ENCODE peak calls at places on chromosomes 16 and 17, in ten cellular contexts. R, E, W, J, K, Q, U, N, M and X are unnamed samples.

GRCh38 chr16:71353736-71354135 is 4.8 kb upstream of the CALB2 start:
- DNase-seq in R (no peak), E (no peak), W (no peak), J (no peak), K (no peak), Q (no peak), U (no peak), N (no peak), M (no peak), X (no peak)

GRCh38 chr16:12255473-12255872 is 278.9 kb downstream of the SNX29 start:
- DNase-seq in R (no peak), E (no peak), W (no peak), J (no peak), K (no peak), Q (no peak), U (no peak), N (peak), M (no peak), X (no peak)

GRCh38 chr16:20925780-20926179 is 25.2 kb downstream of the LYRM1 start:
- DNase-seq in R (no peak), E (no peak), W (no peak), J (no peak), K (no peak), Q (no peak), U (no peak), N (no peak), M (no peak), X (no peak)

GRCh38 chr17:14204084-14204483 is 32.6 kb downstream of the CDRT15 start:
- DNase-seq in R (no peak), E (no peak), W (no peak), J (no peak), K (no peak), Q (no peak), U (no peak), N (no peak), M (no peak), X (no peak)

GRCh38 chr16:89422905-89423630 is 67.3 kb downstream of the ANKRD11 start:
- DNase-seq in R (no peak), E (no peak), W (no peak), J (no peak), K (peak), Q (peak), U (no peak), N (no peak), M (no peak), X (no peak)

GRCh38 chr17:70426752-70427151 is 257.4 kb downstream of the KCNJ2 start:
- DNase-seq in R (no peak), E (no peak), W (no peak), J (no peak), K (no peak), Q (no peak), U (no peak), N (no peak), M (no peak), X (no peak)

GRCh38 chr16:69443809-69444611 is 19.6 kb downstream of the CYB5B start:
- DNase-seq in R (no peak), E (no peak), W (no peak), J (no peak), K (peak), Q (no peak), U (no peak), N (no peak), M (peak), X (no peak)

GRCh38 chr17:28533091-28533670 is 19.2 kb downstream of the UNC119 start:
- DNase-seq in R (no peak), E (no peak), W (no peak), J (no peak), K (no peak), Q (no peak), U (no peak), N (no peak), M (peak), X (no peak)

GRCh38 chr17:36592316-36592710 is 634 bp downstream of the DHRS11 start:
- DNase-seq in R (no peak), E (no peak), W (peak), J (no peak), K (no peak), Q (no peak), U (no peak), N (no peak), M (no peak), X (no peak)

GRCh38 chr16:57938484-57938883 is 32.4 kb downstream of the CNGB1 start:
- DNase-seq in R (no peak), E (no peak), W (no peak), J (no peak), K (no peak), Q (no peak), U (no peak), N (no peak), M (no peak), X (no peak)

GRCh38 chr17:67390646-67391480 is 13.8 kb downstream of the PITPNC1 start:
- DNase-seq in R (peak), E (no peak), W (peak), J (peak), K (peak), Q (peak), U (no peak), N (no peak), M (peak), X (peak)

GRCh38 chr17:11899494-11899893 is 97.8 kb downstream of the ZNF18 start:
- DNase-seq in R (no peak), E (no peak), W (no peak), J (no peak), K (no peak), Q (no peak), U (no peak), N (no peak), M (no peak), X (no peak)

GRCh38 chr17:46154151-46154816 is 38.9 kb downstream of the KANSL1 start:
- DNase-seq in R (no peak), E (no peak), W (no peak), J (no peak), K (no peak), Q (no peak), U (no peak), N (peak), M (no peak), X (no peak)

GRCh38 chr17:74527756-74528155 is 3.5 kb downstream of the CD300LB start:
- DNase-seq in R (no peak), E (no peak), W (no peak), J (no peak), K (no peak), Q (no peak), U (no peak), N (no peak), M (no peak), X (no peak)

GRCh38 chr17:41048441-41048840 is 1.3 kb upstream of the KRTAP2-1 start:
- DNase-seq in R (peak), E (no peak), W (peak), J (no peak), K (no peak), Q (no peak), U (no peak), N (no peak), M (no peak), X (no peak)

GRCh38 chr17:79482719-79483118 is 128.1 kb downstream of the RBFOX3 start:
- DNase-seq in R (no peak), E (no peak), W (no peak), J (no peak), K (no peak), Q (no peak), U (no peak), N (no peak), M (no peak), X (no peak)

GRCh38 chr17:17498606-17499301 is 2.6 kb upstream of the RASD1 start:
- DNase-seq in R (no peak), E (no peak), W (no peak), J (no peak), K (no peak), Q (no peak), U (no peak), N (no peak), M (no peak), X (no peak)

GRCh38 chr16:58904254-58904653 is 170.1 kb upstream of the GOT2 start:
- DNase-seq in R (no peak), E (no peak), W (no peak), J (no peak), K (no peak), Q (no peak), U (no peak), N (no peak), M (no peak), X (no peak)

GRCh38 chr17:45371414-45372324 is 54.8 kb upstream of the MAP3K14 start:
- DNase-seq in R (peak), E (peak), W (peak), J (peak), K (peak), Q (no peak), U (no peak), N (no peak), M (peak), X (peak)

GRCh38 chr16:67723151-67723915 is 4.2 kb upstream of the GFOD2 start:
- DNase-seq in R (peak), E (no peak), W (peak), J (no peak), K (no peak), Q (no peak), U (no peak), N (no peak), M (no peak), X (peak)

GRCh38 chr16:12262454-12263180 is 286.1 kb downstream of the SNX29 start:
- DNase-seq in R (no peak), E (no peak), W (no peak), J (no peak), K (no peak), Q (no peak), U (no peak), N (no peak), M (peak), X (no peak)

GRCh38 chr17:67531291-67531690 is 154.2 kb downstream of the PITPNC1 start:
- DNase-seq in R (no peak), E (no peak), W (no peak), J (no peak), K (no peak), Q (no peak), U (no peak), N (no peak), M (no peak), X (no peak)

GRCh38 chr16:56779956-56780355 is 50.0 kb downstream of the NUP93 start:
- DNase-seq in R (no peak), E (no peak), W (no peak), J (no peak), K (no peak), Q (no peak), U (no peak), N (no peak), M (no peak), X (no peak)

GRCh38 chr17:48102700-48103378 is 1.6 kb upstream of the CBX1 start:
- DNase-seq in R (no peak), E (no peak), W (no peak), J (no peak), K (no peak), Q (no peak), U (peak), N (peak), M (no peak), X (no peak)

GRCh38 chr16:47848481-47849109 is 307.2 kb downstream of the ABCC12 start:
- DNase-seq in R (no peak), E (no peak), W (no peak), J (no peak), K (peak), Q (no peak), U (no peak), N (no peak), M (no peak), X (no peak)

GRCh38 chr17:75110307-75110937 is 653 bp downstream of the ARMC7 start:
- DNase-seq in R (no peak), E (no peak), W (peak), J (no peak), K (no peak), Q (no peak), U (peak), N (peak), M (no peak), X (no peak)

GRCh38 chr16:8945626-8946296 is 17.9 kb downstream of the USP7 start:
- DNase-seq in R (no peak), E (no peak), W (no peak), J (no peak), K (no peak), Q (no peak), U (no peak), N (no peak), M (no peak), X (no peak)
- H3K4me3 ChIP-seq in R (no peak), E (no peak), W (no peak), J (no peak), K (no peak), Q (peak), U (no peak), N (no peak), M (no peak), X (no peak)

DNA sequence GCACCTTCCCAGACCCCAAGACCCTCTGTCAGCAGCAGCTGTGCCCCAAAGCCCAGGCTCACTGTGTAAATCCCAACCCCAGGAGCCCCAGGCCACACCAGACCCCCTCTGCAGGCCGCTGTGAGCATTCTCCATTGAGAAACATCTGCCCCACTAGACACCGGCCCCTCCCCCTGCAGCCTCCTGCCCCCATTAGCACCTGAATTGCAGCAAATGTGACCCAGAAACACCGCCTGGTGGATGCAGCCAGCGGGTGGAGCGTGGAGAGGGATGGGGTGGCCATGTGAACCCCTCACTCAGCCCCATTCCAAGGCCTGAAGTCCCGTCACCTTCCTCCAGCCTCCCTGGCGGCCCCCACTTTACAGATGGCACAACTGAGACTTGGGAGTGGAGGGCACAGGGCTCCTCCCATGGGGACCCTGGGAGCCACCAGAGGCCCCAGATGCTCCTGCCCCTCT is 2.2 kb downstream of the UBALD1 start:
- DNase-seq in R (no peak), E (no peak), W (no peak), J (no peak), K (no peak), Q (no peak), U (no peak), N (peak), M (no peak), X (no peak)
- TF ChIP-seq CTCF in R (no peak), E (no peak), W (no peak), J (no peak), K (no peak), Q (no peak), U (no peak), N (peak), M (no peak), X (no peak)

GRCh38 chr16:65770752-65771151 is 595.7 kb upstream of the CDH5 start:
- DNase-seq in R (no peak), E (no peak), W (no peak), J (no peak), K (no peak), Q (no peak), U (no peak), N (no peak), M (no peak), X (no peak)
- H3K4me3 ChIP-seq in R (no peak), E (no peak), W (no peak), J (no peak), K (no peak), Q (no peak), U (no peak), N (no peak), M (no peak), X (no peak)

DNA sequence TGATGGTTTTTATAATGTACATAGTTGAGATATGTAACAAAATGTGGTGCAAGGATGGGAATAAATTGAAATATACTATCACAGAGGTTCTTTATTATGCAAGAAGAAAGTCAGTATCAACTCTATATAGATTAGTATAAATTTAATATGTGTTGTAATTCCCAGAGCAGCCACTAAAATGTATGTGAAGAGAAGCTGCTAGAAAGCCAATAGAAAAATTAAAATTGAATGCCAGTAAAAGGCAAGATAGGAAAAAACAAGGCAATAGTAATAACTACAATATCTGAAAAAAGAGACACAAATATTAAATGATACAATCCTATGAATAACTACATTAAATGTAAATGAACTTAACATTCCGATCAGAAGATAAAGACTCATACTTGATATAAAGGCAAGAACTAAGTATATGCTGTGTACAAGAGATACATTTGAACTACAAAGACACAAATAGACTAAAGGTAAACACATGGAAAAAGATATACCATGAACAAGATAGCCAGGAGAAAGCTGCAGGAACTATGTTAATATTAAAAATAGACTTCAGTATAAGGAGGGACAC is 92.0 kb downstream of the ABCA8 start:
- DNase-seq in R (no peak), E (no peak), W (no peak), J (no peak), K (no peak), Q (no peak), U (no peak), N (no peak), M (no peak), X (no peak)
- TF ChIP-seq CTCF in R (no peak), E (no peak), W (no peak), J (no peak), K (no peak), Q (no peak), U (no peak), N (peak), M (no peak), X (no peak)

DNA sequence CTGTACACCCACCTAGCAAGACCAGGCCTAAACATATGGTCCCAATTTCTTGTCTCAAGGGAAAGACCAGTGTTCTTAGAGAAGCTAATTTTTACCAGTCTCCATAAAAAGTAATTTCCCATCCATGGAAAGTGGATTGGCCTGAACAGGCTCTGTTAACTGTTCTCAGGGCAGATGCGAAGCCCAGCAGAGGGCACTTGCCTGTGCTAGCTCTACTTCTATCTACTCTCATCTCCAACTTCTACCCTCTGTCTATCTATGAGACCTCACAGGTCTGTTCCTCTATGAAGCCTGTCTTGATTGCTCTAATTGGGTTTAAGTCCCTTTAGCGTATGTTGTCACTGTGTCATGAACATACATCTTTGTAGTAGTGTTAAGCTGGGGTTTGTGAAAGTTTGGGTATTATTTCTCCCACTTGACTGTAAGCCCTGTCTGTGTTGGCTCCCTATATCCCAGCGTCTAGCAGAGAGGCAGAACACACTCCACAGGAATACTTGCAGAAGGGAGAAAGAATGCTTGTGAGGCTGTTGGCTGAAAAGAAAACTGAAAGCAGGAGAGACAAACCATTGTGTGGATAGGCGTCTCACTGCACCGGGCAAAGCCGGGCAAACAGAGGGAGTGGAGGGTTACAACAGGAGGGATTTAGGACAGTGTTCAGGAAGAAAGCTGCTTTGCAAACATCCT is 167.2 kb upstream of the MAF start:
- DNase-seq in R (no peak), E (no peak), W (no peak), J (no peak), K (peak), Q (no peak), U (no peak), N (no peak), M (peak), X (no peak)
- H3K4me3 ChIP-seq in R (peak), E (peak), W (no peak), J (no peak), K (no peak), Q (no peak), U (no peak), N (no peak), M (peak), X (no peak)

DNA sequence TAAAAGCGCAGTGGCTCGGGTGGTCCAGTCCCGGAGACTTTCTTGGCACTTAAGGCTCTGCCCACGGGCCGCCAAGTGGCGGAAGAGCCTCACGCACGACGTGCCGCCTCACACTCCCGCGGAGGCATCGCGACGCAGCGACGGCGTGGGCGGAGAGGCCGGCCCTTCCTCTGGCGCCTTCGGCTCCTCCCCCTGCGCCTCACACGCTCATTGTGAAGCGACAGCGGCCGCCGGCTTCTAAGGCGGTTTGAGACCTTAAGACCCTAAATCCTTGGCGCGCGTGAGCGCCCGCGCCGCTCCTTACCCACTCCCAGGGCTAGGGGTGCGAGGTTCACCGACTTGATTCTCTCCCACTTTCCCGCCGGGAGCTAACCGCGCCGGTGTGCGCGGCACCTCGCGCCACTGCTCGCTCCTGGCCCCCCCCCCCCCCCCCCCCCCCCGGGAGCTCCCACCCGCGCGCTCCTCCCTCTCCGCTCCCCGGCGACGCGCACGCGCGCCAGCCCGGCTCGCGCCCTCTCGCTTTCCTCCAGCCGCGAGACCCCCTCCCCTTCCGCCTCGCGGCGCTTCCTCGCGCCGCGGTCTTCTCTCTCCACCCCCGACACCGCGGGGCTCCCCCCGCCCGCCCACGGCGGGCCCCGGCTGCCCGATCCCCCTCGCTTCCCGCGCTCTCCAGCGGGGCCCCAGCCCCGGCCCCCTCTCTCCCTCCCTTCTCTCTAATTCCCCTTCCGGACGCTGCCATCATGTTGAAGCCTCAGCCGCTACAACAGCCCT is at the start of gene ATXN2L:
- DNase-seq in R (peak), E (peak), W (peak), J (peak), K (peak), Q (peak), U (peak), N (peak), M (peak), X (peak)
- TF ChIP-seq CTCF in R (peak), E (peak), W (no peak), J (no peak), K (no peak), Q (peak), U (no peak), N (no peak), M (no peak), X (no peak)

DNA sequence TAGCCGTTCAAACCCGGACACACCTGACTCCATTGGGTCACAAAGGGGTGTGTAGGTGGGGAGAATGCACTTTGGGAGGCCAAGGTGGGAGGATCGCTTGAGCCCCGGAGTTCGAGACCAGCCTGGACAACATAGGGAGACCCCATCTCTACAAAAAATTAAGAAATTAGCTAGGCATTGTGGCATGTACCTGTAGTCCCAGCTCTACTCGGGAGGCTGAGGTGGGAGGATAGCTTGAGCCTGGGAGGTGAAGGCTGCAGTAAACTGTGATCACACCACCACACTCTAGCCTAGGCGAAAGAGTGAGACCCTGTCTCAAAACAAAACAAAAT is 942 bp upstream of the PHOSPHO1 start:
- DNase-seq in R (no peak), E (no peak), W (no peak), J (no peak), K (no peak), Q (no peak), U (no peak), N (no peak), M (no peak), X (no peak)
- H3K4me3 ChIP-seq in R (no peak), E (no peak), W (peak), J (no peak), K (no peak), Q (peak), U (no peak), N (peak), M (no peak), X (no peak)